ENCODE peak calls at places on chromosomes 2 and 18, in five cellular contexts. Q is lung; W is activated CD4-positive, alpha-beta T cell treated with anti-CD3 and anti-CD28 coated beads, Interleukin-2, amount 50 U/mL, for 24 hours; N is A172; G is Daoy. K is an unnamed sample.

GRCh38 chr18:43422483-43422882 is 145.2 kb upstream of the SYT4 start:
- DNase-seq in N (peak), W (no peak), Q (no peak), G (no peak), K (no peak)

GRCh38 chr2:26720322-26721166 is 28.0 kb downstream of the KCNK3 start:
- DNase-seq in G (peak), Q (peak), W (no peak), N (peak), K (no peak)

GRCh38 chr2:226800941-226801784 is 1.5 kb upstream of the IRS1 start:
- DNase-seq in W (peak), G (peak), Q (peak), N (no peak), K (no peak)

GRCh38 chr2:66507673-66508127 is 72.8 kb downstream of the MEIS1 start:
- DNase-seq in N (no peak), G (peak), Q (no peak), W (no peak), K (no peak)

GRCh38 chr2:82959677-82960076 is 1499.4 kb downstream of the SUCLG1 start:
- DNase-seq in N (no peak), W (no peak), Q (no peak), G (no peak), K (no peak)

GRCh38 chr2:9251154-9252001 is 44.8 kb downstream of the ASAP2 start:
- DNase-seq in W (no peak), G (peak), N (peak), Q (no peak), K (peak)

GRCh38 chr2:890791-891190 is 59.9 kb upstream of the SNTG2 start:
- DNase-seq in G (no peak), Q (peak), N (no peak), W (no peak), K (no peak)

GRCh38 chr2:165474621-165475269 is 5.2 kb downstream of the CSRNP3 start:
- DNase-seq in N (no peak), Q (no peak), G (no peak), W (no peak), K (no peak)

GRCh38 chr2:240322991-240323390 is 112.5 kb upstream of the GPC1 start:
- DNase-seq in Q (no peak), N (no peak), G (no peak), W (no peak), K (no peak)

GRCh38 chr2:161947394-161947793 is 126.6 kb downstream of the DPP4 start:
- DNase-seq in Q (no peak), W (no peak), N (no peak), G (no peak), K (no peak)

GRCh38 chr2:9699139-9699823 is 68.5 kb upstream of the YWHAQ start:
- DNase-seq in N (peak), Q (no peak), W (no peak), G (peak), K (no peak)

GRCh38 chr18:60017371-60017770 is 117.6 kb downstream of the PMAIP1 start:
- DNase-seq in W (no peak), G (no peak), N (no peak), Q (no peak), K (no peak)

GRCh38 chr2:71608034-71608433 is 154.7 kb downstream of the DYSF start:
- DNase-seq in Q (no peak), W (no peak), N (no peak), G (no peak), K (no peak)

K was measured in esophagus muscularis mucosa.